ENCODE peak calls at places on chromosome 20, in ten cellular contexts. X is sigmoid colon, G is lower lobe of right lung, K is fibroblast of lung, Y is Peyer's patch, Z is endothelial cell of umbilical vein, V is MM.1S, I is spleen, Q is cardiac muscle cell, F is pancreas. L is an unnamed sample.

GRCh38 chr20:9156529-9157280 is 87.8 kb downstream of the PLCB4 start:
- DNase-seq in X (no peak), G (no peak), K (no peak), Y (no peak), Z (no peak), V (no peak), I (no peak), Q (no peak), F (no peak), L (no peak)

GRCh38 chr20:5364997-5365597 is 48.3 kb upstream of the PROKR2 start:
- DNase-seq in X (no peak), G (no peak), K (no peak), Y (no peak), Z (no peak), V (no peak), I (no peak), Q (no peak), F (no peak), L (no peak)

GRCh38 chr20:52230406-52230805 is 38.8 kb upstream of the ZFP64 start:
- DNase-seq in X (no peak), G (no peak), K (no peak), Y (no peak), Z (no peak), V (no peak), I (no peak), Q (peak; percentile 47), F (no peak), L (no peak)

GRCh38 chr20:41133709-41134361 is 3.5 kb upstream of the PLCG1 start:
- DNase-seq in X (no peak), G (no peak), K (no peak), Y (no peak), Z (no peak), V (no peak), I (no peak), Q (no peak), F (no peak), L (no peak)

GRCh38 chr20:57868310-57868709 is 158.5 kb upstream of the PMEPA1 start:
- DNase-seq in X (peak; percentile 50), G (no peak), K (no peak), Y (no peak), Z (no peak), V (no peak), I (no peak), Q (no peak), F (no peak), L (no peak)

GRCh38 chr20:12687476-12687875 is 321.3 kb upstream of the SPTLC3 start:
- DNase-seq in X (no peak), G (no peak), K (no peak), Y (no peak), Z (no peak), V (no peak), I (no peak), Q (no peak), F (no peak), L (no peak)

GRCh38 chr20:22586645-22587310 is 2.4 kb upstream of the FOXA2 start:
- DNase-seq in X (no peak), G (peak; percentile 78), K (no peak), Y (peak; percentile 81), Z (no peak), V (no peak), I (no peak), Q (peak; percentile 26), F (peak; percentile 76), L (no peak)

GRCh38 chr20:38602185-38602581 is 574 bp downstream of the ARHGAP40 start:
- DNase-seq in X (no peak), G (no peak), K (no peak), Y (no peak), Z (no peak), V (no peak), I (no peak), Q (no peak), F (no peak), L (no peak)

GRCh38 chr20:33081411-33082154 is 2.1 kb downstream of the BPIFB4 start:
- DNase-seq in X (no peak), G (no peak), K (no peak), Y (no peak), Z (no peak), V (no peak), I (peak; percentile 48), Q (no peak), F (no peak), L (no peak)

GRCh38 chr20:9286501-9286900 is 217.6 kb downstream of the PLCB4 start:
- DNase-seq in X (no peak), G (no peak), K (no peak), Y (no peak), Z (no peak), V (no peak), I (no peak), Q (no peak), F (no peak), L (no peak)

GRCh38 chr20:12821249-12821648 is 187.5 kb upstream of the SPTLC3 start:
- DNase-seq in X (no peak), G (no peak), K (no peak), Y (no peak), Z (no peak), V (no peak), I (no peak), Q (no peak), F (no peak), L (no peak)

GRCh38 chr20:58003525-58003924 is 224.9 kb downstream of the ANKRD60 start:
- DNase-seq in X (no peak), G (no peak), K (no peak), Y (no peak), Z (no peak), V (no peak), I (peak; percentile 41), Q (no peak), F (no peak), L (no peak)

GRCh38 chr20:23419995-23420901 is 1.0 kb downstream of the NAPB start:
- DNase-seq in X (peak; percentile 76), G (peak; percentile 78), K (peak; percentile 58), Y (peak; percentile 65), Z (peak; percentile 55), V (peak; percentile 53), I (peak; percentile 91), Q (peak; percentile 65), F (peak; percentile 59), L (no peak)

GRCh38 chr20:4195499-4195898 is 180.1 kb upstream of the RNF24 start:
- DNase-seq in X (no peak), G (no peak), K (peak; percentile 29), Y (no peak), Z (peak; percentile 26), V (no peak), I (peak; percentile 36), Q (peak; percentile 35), F (no peak), L (no peak)

GRCh38 chr20:36582322-36582721 is 8.9 kb downstream of the TGIF2 start:
- DNase-seq in X (no peak), G (no peak), K (no peak), Y (no peak), Z (no peak), V (no peak), I (no peak), Q (no peak), F (no peak), L (no peak)

GRCh38 chr20:38152175-38153010 is 12.7 kb downstream of the TGM2 start:
- DNase-seq in X (peak; percentile 90), G (peak; percentile 93), K (peak; percentile 80), Y (peak; percentile 81), Z (peak; percentile 97), V (no peak), I (peak; percentile 91), Q (peak; percentile 72), F (peak; percentile 74), L (peak; percentile 85)

GRCh38 chr20:37914672-37915433 is 11.9 kb downstream of the VSTM2L start:
- DNase-seq in X (no peak), G (no peak), K (no peak), Y (no peak), Z (no peak), V (no peak), I (no peak), Q (peak; percentile 16), F (no peak), L (no peak)

GRCh38 chr20:9068232-9068781 is 580 bp upstream of the PLCB4 start:
- DNase-seq in X (peak; percentile 70), G (no peak), K (no peak), Y (peak; percentile 54), Z (peak; percentile 56), V (no peak), I (peak; percentile 69), Q (peak; percentile 19), F (no peak), L (peak; percentile 67)

GRCh38 chr20:16083639-16084280 is 489.5 kb downstream of the KIF16B start:
- DNase-seq in X (no peak), G (no peak), K (no peak), Y (no peak), Z (no peak), V (no peak), I (no peak), Q (no peak), F (no peak), L (no peak)
- H3K9me3 ChIP-seq in X (no peaks in the 10 kb centered on the region), G (peaks cover 6% of the 10 kb centered on the region), K (no peaks in the 10 kb centered on the region), Y (no peaks in the 10 kb centered on the region), Z (peaks cover 2% of the 10 kb centered on the region), V (no peaks in the 10 kb centered on the region), I (peaks cover 10% of the 10 kb centered on the region), Q (no peaks in the 10 kb centered on the region), F (no peaks in the 10 kb centered on the region), L (no peaks in the 10 kb centered on the region)

DNA sequence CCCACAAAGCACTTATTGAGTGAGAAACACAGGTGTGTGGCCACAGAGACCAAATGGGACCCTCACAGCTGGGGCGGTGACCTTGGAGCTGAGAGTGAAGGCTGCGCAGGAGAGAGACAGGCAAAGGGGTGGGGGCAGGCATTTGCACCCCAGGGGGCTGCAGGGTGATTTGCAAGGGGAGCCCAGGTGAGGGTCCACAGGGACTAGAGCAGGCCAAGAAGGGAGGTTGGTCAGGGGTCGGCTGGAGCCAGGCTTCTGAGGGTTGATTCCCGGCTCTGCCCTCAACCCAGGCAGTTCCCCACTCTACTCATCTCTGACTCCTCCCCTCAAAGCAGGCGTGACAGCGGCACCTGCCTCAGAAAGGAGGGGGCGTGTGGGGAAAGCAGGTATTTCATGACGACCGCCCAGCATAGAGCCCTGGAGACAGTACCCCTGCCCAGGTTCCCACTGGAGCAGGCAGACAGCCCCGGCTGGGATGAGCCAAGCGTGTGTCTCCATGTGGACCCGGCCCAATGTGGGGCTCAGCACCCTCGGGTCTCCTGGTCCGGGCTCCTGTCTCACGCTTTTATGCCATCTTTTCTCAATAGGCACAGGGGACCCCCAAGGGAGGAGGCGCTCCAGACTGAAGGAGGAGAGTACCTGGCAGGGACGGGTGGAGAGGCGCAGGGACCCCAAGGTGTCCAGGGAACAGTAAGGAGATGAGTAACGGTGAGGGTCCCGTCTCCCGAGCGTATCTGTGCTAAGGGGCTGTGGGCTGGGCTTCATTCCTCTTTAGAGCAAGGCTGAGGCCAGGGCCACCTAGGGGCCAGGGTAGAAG is 3.1 kb upstream of the MRGBP start:
- DNase-seq in X (no peak), G (no peak), K (no peak), Y (no peak), Z (no peak), V (no peak), I (peak; percentile 89), Q (no peak), F (peak; percentile 43), L (no peak)
- TF ChIP-seq CTCF in X (no peak), G (no peak), K (no peak), Y (no peak), Z (no peak), V (no peak), I (no peak), Q (no peak), F (no peak), L (no peak)

GRCh38 chr20:50821994-50822393 is 27.1 kb downstream of the BCAS4 start:
- DNase-seq in X (no peak), G (no peak), K (no peak), Y (no peak), Z (no peak), V (no peak), I (no peak), Q (no peak), F (no peak), L (no peak)
- H3K4me1 ChIP-seq in X (peaks cover 6% of the 10 kb centered on the region), G (peaks cover 8% of the 10 kb centered on the region), K (peaks cover 10% of the 10 kb centered on the region), Y (no peaks in the 10 kb centered on the region), Z (no peaks in the 10 kb centered on the region), V (no peaks in the 10 kb centered on the region), I (peaks cover 59% of the 10 kb centered on the region), Q (peaks cover 8% of the 10 kb centered on the region), F (peaks cover 3% of the 10 kb centered on the region), L (peaks cover 3% of the 10 kb centered on the region)

GRCh38 chr20:11686195-11686594 is 231.5 kb upstream of the BTBD3 start:
- DNase-seq in X (no peak), G (no peak), K (no peak), Y (no peak), Z (no peak), V (no peak), I (no peak), Q (no peak), F (no peak), L (no peak)
- H3K9me3 ChIP-seq in X (no peaks in the 10 kb centered on the region), G (no peaks in the 10 kb centered on the region), K (no peaks in the 10 kb centered on the region), Y (no peaks in the 10 kb centered on the region), Z (no peaks in the 10 kb centered on the region), V (no peaks in the 10 kb centered on the region), I (no peaks in the 10 kb centered on the region), Q (no peaks in the 10 kb centered on the region), F (no peaks in the 10 kb centered on the region), L (no peaks in the 10 kb centered on the region)

L was measured in ascending aorta.